ENCODE peak calls at places on chromosomes 2 and 18, in nine cellular contexts. V, G, R, T, O, C, P, E and H are unnamed samples.

GRCh38 chr2:108889907-108890306 is 99.1 kb downstream of the EDAR start:
- DNase-seq in V (no peak), G (no peak), R (no peak), T (no peak), O (no peak), C (no peak), P (no peak), E (no peak), H (no peak)

GRCh38 chr2:173881466-173881865 is 83.7 kb downstream of the SP3 start:
- DNase-seq in V (peak; percentile 48), G (no peak), R (no peak), T (no peak), O (no peak), C (no peak), P (no peak), E (peak; percentile 10), H (no peak)

GRCh38 chr18:24600076-24600654 is 139.7 kb downstream of the HRH4 start:
- DNase-seq in V (peak; percentile 61), G (no peak), R (no peak), T (no peak), O (no peak), C (peak; percentile 36), P (peak; percentile 10), E (no peak), H (peak; percentile 57)

GRCh38 chr2:181790716-181791649 is 100.5 kb upstream of the ITPRID2 start:
- DNase-seq in V (peak; percentile 86), G (no peak), R (no peak), T (peak; percentile 95), O (no peak), C (peak; percentile 67), P (peak; percentile 56), E (no peak), H (peak; percentile 98)

GRCh38 chr18:79384151-79384807 is 11.5 kb upstream of the NFATC1 start:
- DNase-seq in V (no peak), G (peak; percentile 25), R (no peak), T (no peak), O (peak; percentile 68), C (no peak), P (no peak), E (no peak), H (no peak)

GRCh38 chr2:120379916-120380893 is 34.3 kb downstream of the INHBB start:
- DNase-seq in V (no peak), G (no peak), R (no peak), T (no peak), O (peak; percentile 47), C (no peak), P (no peak), E (no peak), H (no peak)

GRCh38 chr2:8457092-8457481 is 224.8 kb upstream of the ID2 start:
- DNase-seq in V (no peak), G (no peak), R (peak; percentile 26), T (no peak), O (peak; percentile 85), C (no peak), P (no peak), E (no peak), H (no peak)

GRCh38 chr18:55396267-55396905 is 191.6 kb downstream of the TCF4 start:
- DNase-seq in V (no peak), G (no peak), R (no peak), T (no peak), O (no peak), C (no peak), P (no peak), E (no peak), H (no peak)

GRCh38 chr18:51337406-51337805 is 139.9 kb upstream of the MEX3C start:
- DNase-seq in V (no peak), G (no peak), R (no peak), T (no peak), O (no peak), C (no peak), P (no peak), E (no peak), H (peak; percentile 66)

GRCh38 chr2:12402440-12403139 is 314.1 kb upstream of the TRIB2 start:
- DNase-seq in V (no peak), G (no peak), R (no peak), T (no peak), O (no peak), C (no peak), P (no peak), E (no peak), H (no peak)

GRCh38 chr2:71965530-71965929 is 182.1 kb downstream of the CYP26B1 start:
- DNase-seq in V (no peak), G (no peak), R (no peak), T (no peak), O (no peak), C (no peak), P (no peak), E (no peak), H (no peak)

GRCh38 chr18:75244336-75244735 is 33.7 kb downstream of the TSHZ1 start:
- DNase-seq in V (no peak), G (no peak), R (no peak), T (no peak), O (no peak), C (no peak), P (no peak), E (no peak), H (peak; percentile 12)

GRCh38 chr2:157838442-157839161 is 37.5 kb downstream of the ACVR1 start:
- DNase-seq in V (peak; percentile 71), G (no peak), R (peak; percentile 68), T (no peak), O (no peak), C (no peak), P (no peak), E (peak; percentile 54), H (peak; percentile 88)

GRCh38 chr2:207067476-207067875 is 98.3 kb downstream of the KLF7 start:
- DNase-seq in V (no peak), G (no peak), R (no peak), T (no peak), O (no peak), C (no peak), P (no peak), E (no peak), H (no peak)

GRCh38 chr2:196143641-196144236 is 27.6 kb downstream of the STK17B start:
- DNase-seq in V (no peak), G (no peak), R (no peak), T (no peak), O (no peak), C (no peak), P (no peak), E (no peak), H (peak; percentile 38)

GRCh38 chr2:25853038-25853638 is 25.1 kb downstream of the ASXL2 start:
- DNase-seq in V (no peak), G (no peak), R (no peak), T (no peak), O (no peak), C (peak; percentile 13), P (no peak), E (no peak), H (no peak)

GRCh38 chr2:73828389-73828817 is 358 bp upstream of the STAMBP start:
- DNase-seq in V (no peak), G (no peak), R (no peak), T (no peak), O (no peak), C (no peak), P (no peak), E (no peak), H (no peak)
- H3K4me3 ChIP-seq in V (peak overlapping the region; percentile 76), G (peak overlapping the region; percentile 72), R (peak overlapping the region; percentile 25), T (peak overlapping the region; percentile 85), O (peak overlapping the region; percentile 90), C (peak overlapping the region; percentile 69), P (peak overlapping the region; percentile 69), E (peak overlapping the region; percentile 90), H (peak overlapping the region; percentile 60)

GRCh38 chr18:2905802-2906521 is 59.2 kb downstream of the EMILIN2 start:
- DNase-seq in V (peak; percentile 57), G (no peak), R (peak; percentile 77), T (no peak), O (peak; percentile 93), C (peak; percentile 66), P (peak; percentile 56), E (peak; percentile 34), H (no peak)

GRCh38 chr18:2908166-2908945 is 61.5 kb downstream of the EMILIN2 start:
- DNase-seq in V (no peak), G (no peak), R (peak; percentile 52), T (no peak), O (no peak), C (no peak), P (no peak), E (no peak), H (no peak)

GRCh38 chr18:2908946-2909335 is 62.1 kb downstream of the EMILIN2 start:
- DNase-seq in V (no peak), G (no peak), R (peak; percentile 53), T (no peak), O (no peak), C (no peak), P (no peak), E (no peak), H (no peak)

GRCh38 chr18:2907459-2908145 is 60.8 kb downstream of the EMILIN2 start:
- DNase-seq in V (no peak), G (no peak), R (no peak), T (no peak), O (no peak), C (no peak), P (no peak), E (no peak), H (no peak)

DNA sequence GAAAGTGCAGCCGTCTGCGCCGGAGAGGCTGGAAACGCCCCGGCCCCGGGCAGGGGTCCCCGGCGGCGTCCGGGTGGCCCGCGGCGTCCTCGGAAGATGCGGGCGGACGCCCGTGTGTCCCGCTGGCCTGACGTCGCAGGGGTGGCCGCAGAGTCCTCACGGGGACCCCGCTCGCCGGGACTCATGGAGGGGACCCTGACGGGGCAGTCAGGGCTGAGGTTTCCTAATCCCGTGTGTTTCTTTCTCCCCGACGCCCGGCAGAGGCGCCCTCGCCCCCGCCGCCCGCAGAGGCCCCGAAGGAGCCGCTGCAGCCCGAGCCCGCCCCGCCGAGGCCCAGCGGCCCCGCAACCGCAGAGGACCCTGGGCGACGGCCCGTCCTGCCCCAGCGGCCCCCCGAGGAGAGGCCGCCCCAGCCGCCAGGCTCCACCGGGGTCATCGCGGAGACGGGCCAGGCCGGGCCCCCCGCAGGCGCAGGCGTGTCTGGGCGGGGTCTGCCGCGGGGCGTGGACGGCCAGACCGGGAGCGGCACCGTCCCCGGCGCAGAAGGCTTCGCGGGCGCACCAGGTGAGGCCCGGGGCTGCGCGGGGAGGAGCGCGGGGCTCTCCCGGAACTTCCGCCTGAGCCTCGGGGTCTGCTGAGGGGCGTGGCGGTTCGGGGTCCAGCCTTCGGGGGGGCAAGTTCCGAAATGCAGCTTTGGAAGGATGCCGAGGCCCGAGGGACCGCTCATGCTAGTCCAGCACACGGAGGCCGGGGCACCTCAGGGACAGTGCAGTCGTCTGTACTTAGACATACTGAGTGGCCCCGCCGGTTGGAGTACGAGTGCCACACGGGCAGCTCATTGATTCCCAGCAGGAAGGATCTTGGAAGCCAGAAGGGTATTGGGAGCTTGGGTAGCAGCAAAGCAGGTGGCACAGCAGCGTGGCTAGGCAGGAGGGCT is 60.0 kb downstream of the EMILIN2 start:
- DNase-seq in V (no peak), G (no peak), R (peak; percentile 56), T (no peak), O (peak; percentile 87), C (peak; percentile 45), P (peak; percentile 55), E (no peak), H (no peak)
- TF ChIP-seq CTCF in V (peak; percentile 27), G (no peak), R (no peak), T (no peak), O (no peak), C (peak; percentile 35), P (peak; percentile 14), E (no peak), H (peak; percentile 31)

GRCh38 chr2:234676859-234677450 is 180.1 kb upstream of the ARL4C start:
- DNase-seq in V (no peak), G (no peak), R (peak; percentile 46), T (no peak), O (no peak), C (no peak), P (no peak), E (no peak), H (no peak)
- H3K4me3 ChIP-seq in V (no peak overlapping the region), G (no peak overlapping the region), R (no peak overlapping the region), T (no peak overlapping the region), O (no peak overlapping the region), C (no peak overlapping the region), P (no peak overlapping the region), E (no peak overlapping the region), H (no peak overlapping the region)

GRCh38 chr2:189798312-189799029 is 14.2 kb downstream of the PMS1 start:
- DNase-seq in V (peak; percentile 71), G (no peak), R (no peak), T (no peak), O (no peak), C (peak; percentile 58), P (no peak), E (no peak), H (peak; percentile 72)
- TF ChIP-seq CTCF in V (peak; percentile 70), G (peak; percentile 46), R (peak; percentile 19), T (peak; percentile 66), O (no peak), C (peak; percentile 32), P (peak; percentile 49), E (peak; percentile 36), H (peak; percentile 53)